ENCODE peak calls at places on chromosomes 6 and 20, in four cellular contexts. One of them, this sample, is unnamed.

GRCh38 chr6:165725201-165725600 is 62.2 kb upstream of the PDE10A start:
- DNase-seq in WTC11: no peak
- DNase-seq in GM12878: no peak
- DNase-seq in K562: no peak
- DNase-seq in this sample: no peak

GRCh38 chr6:73240730-73241129 is 15.4 kb upstream of the KHDC1L start:
- DNase-seq in WTC11: no peak
- DNase-seq in GM12878: no peak
- DNase-seq in K562: no peak
- DNase-seq in this sample: no peak

GRCh38 chr6:68642977-68643376 is 7.9 kb downstream of the ADGRB3 start:
- DNase-seq in WTC11: no peak
- DNase-seq in GM12878: no peak
- DNase-seq in K562: no peak
- DNase-seq in this sample: no peak

GRCh38 chr20:49399329-49399728 is 83.1 kb downstream of the KCNB1 start:
- DNase-seq in WTC11: no peak
- DNase-seq in GM12878: no peak
- DNase-seq in K562: no peak
- DNase-seq in this sample: no peak

GRCh38 chr6:6376845-6377244 is 56.4 kb upstream of the F13A1 start:
- DNase-seq in WTC11: no peak
- DNase-seq in GM12878: no peak
- DNase-seq in K562: no peak
- DNase-seq in this sample: no peak

GRCh38 chr20:51134405-51134804 is 111.5 kb upstream of the KCNG1 start:
- DNase-seq in WTC11: no peak
- DNase-seq in GM12878: no peak
- DNase-seq in K562: no peak
- DNase-seq in this sample: no peak

GRCh38 chr6:43532201-43532600 is 15.3 kb downstream of the POLR1C start:
- DNase-seq in WTC11: no peak
- DNase-seq in GM12878: no peak
- DNase-seq in K562: no peak
- DNase-seq in this sample: no peak

GRCh38 chr20:19802099-19802491 is 44.0 kb downstream of the RIN2 start:
- DNase-seq in WTC11: no peak
- DNase-seq in GM12878: no peak
- DNase-seq in K562: no peak
- DNase-seq in this sample: no peak

GRCh38 chr6:121697921-121698320 is 262.5 kb downstream of the GJA1 start:
- DNase-seq in WTC11: no peak
- DNase-seq in GM12878: no peak
- DNase-seq in K562: no peak
- DNase-seq in this sample: no peak

GRCh38 chr6:21213492-21213891 is 380.1 kb upstream of the SOX4 start:
- DNase-seq in WTC11: no peak
- DNase-seq in GM12878: peak; percentile 84
- DNase-seq in K562: no peak
- DNase-seq in this sample: no peak

GRCh38 chr20:63159826-63160640 is 55.9 kb downstream of the YTHDF1 start:
- DNase-seq in WTC11: no peak
- DNase-seq in GM12878: no peak
- DNase-seq in K562: no peak
- DNase-seq in this sample: no peak

GRCh38 chr6:74879970-74880369 is 325.9 kb downstream of the COL12A1 start:
- DNase-seq in WTC11: no peak
- DNase-seq in GM12878: no peak
- DNase-seq in K562: no peak
- DNase-seq in this sample: no peak

GRCh38 chr6:90598192-90598951 is 11.5 kb upstream of the MAP3K7 start:
- DNase-seq in WTC11: no peak
- DNase-seq in GM12878: no peak
- DNase-seq in K562: no peak
- DNase-seq in this sample: no peak

GRCh38 chr6:113433506-113433991 is 423.6 kb upstream of the MARCKS start:
- DNase-seq in WTC11: no peak
- DNase-seq in GM12878: no peak
- DNase-seq in K562: no peak
- DNase-seq in this sample: peak; percentile 34

GRCh38 chr20:34165246-34165645 is 53.2 kb upstream of the EIF2S2 start:
- DNase-seq in WTC11: no peak
- DNase-seq in GM12878: no peak
- DNase-seq in K562: no peak
- DNase-seq in this sample: no peak

GRCh38 chr6:44052419-44053011 is 74.7 kb downstream of the MRPL14 start:
- DNase-seq in WTC11: peak; percentile 60
- DNase-seq in GM12878: no peak
- DNase-seq in K562: peak; percentile 78
- DNase-seq in this sample: no peak

GRCh38 chr6:150201791-150202329 is 59.0 kb downstream of the PPP1R14C start:
- DNase-seq in WTC11: no peak
- DNase-seq in GM12878: no peak
- DNase-seq in K562: no peak
- DNase-seq in this sample: no peak

GRCh38 chr6:134795696-134796095 is 154.2 kb downstream of the ALDH8A1 start:
- DNase-seq in WTC11: no peak
- DNase-seq in GM12878: no peak
- DNase-seq in K562: no peak
- DNase-seq in this sample: no peak

GRCh38 chr6:113949499-113949898 is 21.4 kb downstream of the HDAC2 start:
- DNase-seq in WTC11: no peak
- DNase-seq in GM12878: no peak
- DNase-seq in K562: no peak
- DNase-seq in this sample: no peak

GRCh38 chr6:26520088-26520839 is 17.9 kb upstream of the HMGN4 start:
- DNase-seq in WTC11: peak; percentile 49
- DNase-seq in GM12878: no peak
- DNase-seq in K562: no peak
- DNase-seq in this sample: peak; percentile 56

GRCh38 chr6:20708367-20709124 is 174.3 kb downstream of the CDKAL1 start:
- DNase-seq in WTC11: no peak
- DNase-seq in GM12878: peak; percentile 59
- DNase-seq in K562: no peak
- DNase-seq in this sample: no peak

GRCh38 chr20:14830466-14830865 is 493.1 kb upstream of the FLRT3 start:
- DNase-seq in WTC11: no peak
- DNase-seq in GM12878: peak; percentile 89
- DNase-seq in K562: no peak
- DNase-seq in this sample: no peak

GRCh38 chr6:130417951-130418350 is 52.1 kb downstream of the TMEM200A start:
- DNase-seq in WTC11: no peak
- DNase-seq in GM12878: no peak
- DNase-seq in K562: no peak
- DNase-seq in this sample: no peak

GRCh38 chr6:85756982-85757381 is 114.3 kb upstream of the SYNCRIP start:
- DNase-seq in WTC11: no peak
- DNase-seq in GM12878: no peak
- DNase-seq in K562: no peak
- DNase-seq in this sample: no peak

GRCh38 chr6:14706378-14706929 is 539.4 kb upstream of the JARID2 start:
- DNase-seq in WTC11: no peak
- DNase-seq in GM12878: no peak
- DNase-seq in K562: peak; percentile 70
- DNase-seq in this sample: no peak

GRCh38 chr6:125868996-125869395 is 78.2 kb downstream of the NCOA7 start:
- DNase-seq in WTC11: no peak
- DNase-seq in GM12878: no peak
- DNase-seq in K562: no peak
- DNase-seq in this sample: no peak

GRCh38 chr20:24331939-24332338 is 137.5 kb upstream of the SYNDIG1 start:
- DNase-seq in WTC11: no peak
- DNase-seq in GM12878: no peak
- DNase-seq in K562: no peak
- DNase-seq in this sample: no peak

GRCh38 chr20:41888434-41888833 is 270.3 kb upstream of the CHD6 start:
- DNase-seq in WTC11: no peak
- DNase-seq in GM12878: no peak
- DNase-seq in K562: no peak
- DNase-seq in this sample: no peak

GRCh38 chr6:37083243-37084138 is 78.0 kb downstream of the FGD2 start:
- DNase-seq in WTC11: no peak
- DNase-seq in GM12878: no peak
- DNase-seq in K562: peak; percentile 92
- DNase-seq in this sample: peak; percentile 96

GRCh38 chr6:51934098-51934497 is 153.3 kb downstream of the PKHD1 start:
- DNase-seq in WTC11: peak; percentile 49
- DNase-seq in GM12878: no peak
- DNase-seq in K562: peak; percentile 14
- DNase-seq in this sample: peak; percentile 24

GRCh38 chr6:91081452-91082067 is 494.7 kb upstream of the MAP3K7 start:
- DNase-seq in WTC11: no peak
- DNase-seq in GM12878: no peak
- DNase-seq in K562: peak; percentile 30
- DNase-seq in this sample: peak; percentile 25

DNA sequence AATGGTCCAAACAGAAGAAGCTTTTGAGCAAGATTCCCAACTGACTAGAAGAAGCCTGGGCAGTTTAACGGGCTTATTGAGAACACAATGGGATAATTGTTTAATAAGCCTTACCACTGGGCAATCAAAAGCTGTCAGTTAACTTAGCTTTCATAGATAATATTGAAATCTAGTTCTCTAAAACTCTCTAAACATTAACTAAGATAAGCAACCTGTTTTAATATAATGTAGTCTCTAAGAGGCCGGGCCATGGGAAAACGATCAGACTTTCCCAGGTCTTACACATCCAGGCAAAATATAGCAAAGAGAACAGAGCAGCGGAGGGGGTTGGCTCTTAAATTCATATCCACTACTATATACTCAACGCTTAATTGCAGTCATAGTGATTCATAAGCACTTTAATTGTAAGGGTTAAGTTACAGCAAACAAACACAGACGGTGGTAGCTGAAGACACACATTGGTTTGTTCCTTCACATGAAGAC is 128.0 kb upstream of the FAM83B start:
- DNase-seq in WTC11: no peak
- DNase-seq in GM12878: no peak
- DNase-seq in K562: no peak
- DNase-seq in this sample: no peak
- TF ChIP-seq CBFB in WTC11: no peak
- TF ChIP-seq CBFB in GM12878: no peak
- TF ChIP-seq CBFB in K562: no peak
- TF ChIP-seq CBFB in this sample: no peak

GRCh38 chr6:83381949-83382348 is 48.9 kb downstream of the ME1 start:
- DNase-seq in WTC11: no peak
- DNase-seq in GM12878: no peak
- DNase-seq in K562: no peak
- DNase-seq in this sample: no peak

GRCh38 chr6:83384751-83385150 is 46.1 kb downstream of the ME1 start:
- DNase-seq in WTC11: no peak
- DNase-seq in GM12878: no peak
- DNase-seq in K562: no peak
- DNase-seq in this sample: no peak

DNA sequence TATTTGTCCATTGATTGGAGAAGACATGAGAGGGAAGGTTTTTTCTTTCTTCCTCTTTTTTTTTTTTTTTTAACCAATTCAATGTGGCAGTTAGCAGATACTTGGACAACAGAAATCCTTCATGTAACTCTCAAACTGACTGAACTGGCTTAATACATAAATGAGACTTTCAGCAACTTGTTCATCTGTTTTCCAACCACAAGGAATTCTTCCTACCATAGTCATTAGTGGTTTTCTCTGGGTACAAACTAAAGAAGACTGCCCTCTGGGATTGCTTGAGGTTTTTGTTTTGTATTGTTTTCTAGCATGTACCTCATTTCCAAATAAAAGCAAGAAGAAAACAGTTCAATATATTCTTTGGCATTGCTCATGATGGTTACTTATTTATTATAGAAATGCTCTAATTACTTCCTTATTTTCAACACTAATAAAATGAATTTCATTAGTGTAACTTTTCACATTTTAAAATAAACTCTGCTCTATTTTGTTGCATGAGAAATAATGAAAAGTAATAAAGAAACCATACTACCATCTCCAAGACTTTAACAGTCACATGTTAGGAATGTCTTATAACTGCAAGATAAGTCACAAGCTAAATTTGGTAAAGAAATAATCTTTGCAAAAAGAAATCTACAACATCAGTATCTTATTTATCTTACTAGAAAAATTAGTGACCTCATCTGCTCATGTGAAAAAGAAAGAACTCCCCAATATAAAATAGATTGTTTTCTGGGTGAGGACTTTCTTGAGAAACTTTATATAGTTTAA is 52.0 kb downstream of the ME1 start:
- DNase-seq in WTC11: no peak
- DNase-seq in GM12878: no peak
- DNase-seq in K562: no peak
- DNase-seq in this sample: no peak
- TF ChIP-seq CBFB in WTC11: no peak
- TF ChIP-seq CBFB in GM12878: no peak
- TF ChIP-seq CBFB in K562: no peak
- TF ChIP-seq CBFB in this sample: no peak

DNA sequence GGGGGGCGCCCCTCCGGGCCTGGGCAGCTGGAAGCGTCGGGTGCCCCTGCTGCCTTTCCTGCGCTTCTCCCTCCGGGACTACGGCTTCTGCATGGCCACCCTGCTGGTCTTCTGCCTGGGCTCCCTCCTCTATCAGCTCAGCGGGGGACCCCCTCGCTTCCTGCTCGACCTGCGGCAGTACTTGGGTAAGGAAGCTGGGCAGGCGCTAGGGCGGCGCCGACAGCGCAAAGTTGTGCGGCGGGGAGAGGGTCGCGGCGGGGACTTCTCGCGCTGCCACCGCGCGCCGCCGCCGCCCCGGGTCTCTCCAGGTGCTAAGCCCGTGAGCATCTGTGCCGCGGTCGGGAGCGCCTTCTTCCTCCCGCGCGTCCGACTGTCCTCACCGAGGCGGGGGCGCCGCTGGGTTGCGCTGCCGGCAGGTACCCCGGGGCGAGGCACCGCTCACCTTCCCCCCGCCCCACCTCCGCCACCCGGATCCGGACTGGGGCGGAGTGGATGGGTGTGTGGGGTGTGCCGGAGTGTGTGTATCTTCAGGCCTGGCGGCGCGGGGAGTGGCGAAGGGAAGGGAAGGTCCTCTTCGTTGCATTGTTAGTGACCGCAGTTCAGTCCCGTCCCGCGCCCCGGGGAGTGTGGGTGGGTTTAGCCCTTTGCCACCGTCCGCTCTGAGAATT is 797 bp downstream of the UST start:
- DNase-seq in WTC11: peak; percentile 80
- DNase-seq in GM12878: no peak
- DNase-seq in K562: no peak
- DNase-seq in this sample: no peak
- TF ChIP-seq CBFB in WTC11: no peak
- TF ChIP-seq CBFB in GM12878: no peak
- TF ChIP-seq CBFB in K562: no peak
- TF ChIP-seq CBFB in this sample: no peak

DNA sequence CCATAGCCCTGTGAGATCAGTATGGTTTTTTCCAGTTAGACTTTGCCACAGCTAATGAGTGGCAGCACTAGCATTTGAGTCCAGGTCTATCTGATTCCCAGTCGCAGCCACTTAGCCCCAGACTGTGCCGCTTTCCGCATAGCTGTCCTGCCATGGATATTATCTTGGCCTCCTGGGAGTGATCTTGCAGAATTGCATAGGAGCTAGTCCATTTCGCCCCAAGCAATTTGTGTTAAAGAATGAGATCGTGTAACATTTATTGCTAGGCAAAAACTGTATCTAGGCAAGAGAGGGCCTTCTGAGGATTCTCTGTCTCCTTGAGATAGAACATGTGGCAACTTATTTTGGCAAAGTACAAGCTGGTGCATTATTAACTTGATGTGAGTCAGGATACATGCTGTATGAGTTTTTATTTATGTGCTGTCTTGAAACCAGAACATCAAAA is 74.2 kb downstream of the EZR start:
- DNase-seq in WTC11: no peak
- DNase-seq in GM12878: no peak
- DNase-seq in K562: no peak
- DNase-seq in this sample: no peak
- TF ChIP-seq CBFB in WTC11: no peak
- TF ChIP-seq CBFB in GM12878: no peak
- TF ChIP-seq CBFB in K562: no peak
- TF ChIP-seq CBFB in this sample: no peak